ENCODE peak calls at places on chromosome 1, in four cellular contexts. X is T1000; G is stimulated activated CD8-positive, alpha-beta memory T cell treated with anti-CD3 and anti-CD28 coated beads, Interleukin-4, amount 100 ng/mL, for 1 hour; L is activated naive CD8-positive, alpha-beta T cell treated with anti-CD3 and anti-CD28 coated beads for 36 hours. H is an unnamed sample.

GRCh38 chr1:210373878-210374599 is 45.3 kb downstream of the HHAT start:
- DNase-seq in X (peak; percentile 83), G (peak; percentile 8), L (peak; percentile 75), H (peak; percentile 40)

GRCh38 chr1:39654291-39654690 is 14.8 kb upstream of the HEYL start:
- DNase-seq in X (no peak), G (no peak), L (no peak), H (no peak)

GRCh38 chr1:81453971-81454370 is 346.8 kb upstream of the ADGRL2 start:
- DNase-seq in X (no peak), G (no peak), L (no peak), H (no peak)

GRCh38 chr1:64505944-64506658 is 36.2 kb downstream of the CACHD1 start:
- DNase-seq in X (no peak), G (no peak), L (peak; percentile 33), H (no peak)

GRCh38 chr1:145872421-145872891 is 13.2 kb downstream of the ANKRD35 start:
- DNase-seq in X (no peak), G (no peak), L (no peak), H (no peak)

GRCh38 chr1:209537336-209538114 is 46.0 kb upstream of the CAMK1G start:
- DNase-seq in X (no peak), G (no peak), L (no peak), H (no peak)

GRCh38 chr1:89942825-89943658 is 51.9 kb upstream of the ZNF326 start:
- DNase-seq in X (no peak), G (no peak), L (no peak), H (no peak)

GRCh38 chr1:106465666-106466065 is 590.8 kb upstream of the PRMT6 start:
- DNase-seq in X (no peak), G (no peak), L (no peak), H (no peak)

GRCh38 chr1:212188599-212189351 is 96.4 kb upstream of the PPP2R5A start:
- DNase-seq in X (no peak), G (no peak), L (peak; percentile 12), H (no peak)

GRCh38 chr1:44608141-44608540 is 66.1 kb downstream of the TMEM53 start:
- DNase-seq in X (no peak), G (no peak), L (no peak), H (no peak)

H was measured in H54.